ENCODE peak calls at places on chromosomes 2 and 18, in nine cellular contexts. F is glutamatergic neuron; O is coronary artery; P is left lung; B is GM04504; Q is AG09319; H is activated T-helper 9 cell treated with anti-CD3 and anti-CD28 coated beads, Interleukin-2, amount 50 U/mL, for 16 hours; E is bronchial epithelial cell; M is COR-L47. V is an unnamed sample.
A peak's percentile ranks its signal among the peaks of the same experiment; 100 is the strongest.

GRCh38 chr2:127619901-127620705 is 25.9 kb upstream of the GPR17 start:
- DNase-seq in F (peak; percentile 35), O (peak; percentile 65), P (no peak), B (no peak), Q (no peak), H (no peak), E (no peak), M (no peak), V (no peak)

GRCh38 chr18:9614401-9615279 is at the start of gene PPP4R1:
- DNase-seq in F (peak; percentile 93), O (peak; percentile 86), P (peak; percentile 95), B (no peak), Q (no peak), H (peak; percentile 59), E (peak; percentile 73), M (peak; percentile 55), V (no peak)

GRCh38 chr2:211745295-211746097 is 793.1 kb downstream of the ERBB4 start:
- DNase-seq in F (peak; percentile 53), O (no peak), P (no peak), B (peak; percentile 9), Q (peak; percentile 22), H (no peak), E (peak; percentile 45), M (peak; percentile 77), V (peak; percentile 4)

GRCh38 chr2:231469568-231469920 is 5.3 kb upstream of the NCL start:
- DNase-seq in F (no peak), O (no peak), P (no peak), B (no peak), Q (no peak), H (no peak), E (no peak), M (no peak), V (no peak)

GRCh38 chr18:56469582-56469981 is 168.8 kb downstream of the TXNL1 start:
- DNase-seq in F (no peak), O (no peak), P (no peak), B (no peak), Q (no peak), H (no peak), E (peak; percentile 72), M (no peak), V (no peak)

GRCh38 chr2:168192839-168193616 is 54.4 kb downstream of the STK39 start:
- DNase-seq in F (no peak), O (no peak), P (no peak), B (no peak), Q (no peak), H (no peak), E (peak; percentile 54), M (peak; percentile 63), V (no peak)

GRCh38 chr2:136750065-136750464 is 15.3 kb upstream of the THSD7B start:
- DNase-seq in F (no peak), O (no peak), P (no peak), B (no peak), Q (no peak), H (no peak), E (no peak), M (no peak), V (no peak)

GRCh38 chr2:203804070-203804469 is 63.5 kb upstream of the CTLA4 start:
- DNase-seq in F (no peak), O (peak; percentile 84), P (no peak), B (peak; percentile 98), Q (peak; percentile 89), H (peak; percentile 12), E (peak; percentile 39), M (no peak), V (no peak)

GRCh38 chr2:230798769-230799399 is 65.9 kb upstream of the ITM2C start:
- DNase-seq in F (no peak), O (no peak), P (no peak), B (no peak), Q (no peak), H (no peak), E (peak; percentile 62), M (no peak), V (no peak)

GRCh38 chr2:239507576-239508258 is 106.9 kb upstream of the HDAC4 start:
- DNase-seq in F (no peak), O (no peak), P (peak; percentile 70), B (no peak), Q (no peak), H (no peak), E (no peak), M (no peak), V (no peak)

GRCh38 chr18:53442415-53442783 is 782.1 kb downstream of the MBD2 start:
- DNase-seq in F (no peak), O (no peak), P (no peak), B (no peak), Q (no peak), H (no peak), E (no peak), M (no peak), V (no peak)

GRCh38 chr2:433216-433615 is 145.3 kb upstream of the ALKAL2 start:
- DNase-seq in F (no peak), O (no peak), P (no peak), B (no peak), Q (no peak), H (no peak), E (no peak), M (no peak), V (no peak)

GRCh38 chr2:148459300-148459891 is 185.2 kb upstream of the EPC2 start:
- DNase-seq in F (no peak), O (no peak), P (no peak), B (peak; percentile 5), Q (no peak), H (no peak), E (no peak), M (no peak), V (no peak)

GRCh38 chr2:62195421-62196277 is at the start of gene B3GNT2:
- DNase-seq in F (peak; percentile 78), O (peak; percentile 86), P (peak; percentile 95), B (peak; percentile 32), Q (no peak), H (peak; percentile 75), E (peak; percentile 42), M (peak; percentile 48), V (peak; percentile 19)

GRCh38 chr2:28707592-28707991 is 44.0 kb upstream of the PPP1CB start:
- DNase-seq in F (no peak), O (no peak), P (no peak), B (no peak), Q (no peak), H (no peak), E (no peak), M (no peak), V (no peak)

GRCh38 chr2:25184254-25184653 is 15.9 kb upstream of the POMC start:
- DNase-seq in F (no peak), O (no peak), P (no peak), B (no peak), Q (no peak), H (no peak), E (peak; percentile 84), M (no peak), V (no peak)

GRCh38 chr2:68980956-68981355 is 6.5 kb downstream of the GKN1 start:
- DNase-seq in F (no peak), O (no peak), P (no peak), B (no peak), Q (no peak), H (no peak), E (no peak), M (no peak), V (no peak)

GRCh38 chr18:961644-962355 is 57.1 kb downstream of the ADCYAP1 start:
- DNase-seq in F (peak; percentile 50), O (no peak), P (no peak), B (peak; percentile 12), Q (peak; percentile 11), H (peak; percentile 10), E (peak; percentile 27), M (peak; percentile 26), V (no peak)

GRCh38 chr18:23458830-23459529 is 5.9 kb downstream of the RIOK3 start:
- DNase-seq in F (no peak), O (no peak), P (no peak), B (no peak), Q (no peak), H (no peak), E (no peak), M (no peak), V (no peak)

GRCh38 chr2:45285791-45286390 is 276.6 kb upstream of the SIX2 start:
- DNase-seq in F (no peak), O (no peak), P (no peak), B (no peak), Q (no peak), H (no peak), E (no peak), M (no peak), V (no peak)

GRCh38 chr2:168758970-168759820 is 43.2 kb upstream of the NOSTRIN start:
- DNase-seq in F (no peak), O (no peak), P (no peak), B (peak; percentile 28), Q (peak; percentile 29), H (no peak), E (peak; percentile 57), M (peak; percentile 51), V (no peak)

GRCh38 chr2:178350051-178350450 is 100.9 kb downstream of the PRKRA start:
- DNase-seq in F (no peak), O (no peak), P (no peak), B (no peak), Q (no peak), H (no peak), E (no peak), M (no peak), V (no peak)

GRCh38 chr18:31197676-31198075 is 35.0 kb upstream of the DSC1 start:
- DNase-seq in F (no peak), O (no peak), P (no peak), B (no peak), Q (no peak), H (no peak), E (peak; percentile 96), M (peak; percentile 66), V (no peak)

GRCh38 chr2:33167655-33168245 is 221.0 kb downstream of the LTBP1 start:
- DNase-seq in F (no peak), O (no peak), P (no peak), B (no peak), Q (no peak), H (no peak), E (no peak), M (no peak), V (no peak)

GRCh38 chr2:239500915-239501630 is 100.3 kb upstream of the HDAC4 start:
- DNase-seq in F (no peak), O (no peak), P (no peak), B (no peak), Q (no peak), H (no peak), E (no peak), M (no peak), V (no peak)

GRCh38 chr2:69083126-69083733 is 70.3 kb downstream of the ANTXR1 start:
- DNase-seq in F (no peak), O (no peak), P (no peak), B (no peak), Q (no peak), H (no peak), E (peak; percentile 89), M (no peak), V (no peak)

GRCh38 chr18:79395761-79396404 is at the start of gene NFATC1:
- DNase-seq in F (peak; percentile 87), O (peak; percentile 95), P (peak; percentile 87), B (no peak), Q (no peak), H (peak; percentile 79), E (peak; percentile 35), M (peak; percentile 40), V (peak; percentile 47)

GRCh38 chr2:128499367-128500135 is 180.9 kb upstream of the HS6ST1 start:
- DNase-seq in F (no peak), O (peak; percentile 54), P (no peak), B (no peak), Q (no peak), H (no peak), E (no peak), M (no peak), V (no peak)

GRCh38 chr2:233051241-233052149 is 8.6 kb upstream of the INPP5D start:
- DNase-seq in F (no peak), O (peak; percentile 57), P (peak; percentile 84), B (no peak), Q (no peak), H (no peak), E (peak; percentile 75), M (no peak), V (peak; percentile 83)

GRCh38 chr2:112541315-112542122 is 746 bp upstream of the POLR1B start:
- DNase-seq in F (peak; percentile 78), O (peak; percentile 77), P (peak; percentile 90), B (no peak), Q (no peak), H (peak; percentile 50), E (no peak), M (peak; percentile 81), V (peak; percentile 22)

GRCh38 chr2:240293865-240294461 is 141.5 kb upstream of the GPC1 start:
- DNase-seq in F (no peak), O (peak; percentile 56), P (peak; percentile 44), B (no peak), Q (no peak), H (no peak), E (no peak), M (no peak), V (no peak)